ENCODE peak calls at places on chromosomes 16 and 17, in nine cellular contexts. I, F, U, D, C, W, X, S and H are unnamed samples.

GRCh38 chr17:42803074-42803883 is 4.6 kb downstream of the CNTD1 start:
- DNase-seq in U (no peak), W (no peak), S (peak; percentile 19), C (no peak), X (no peak), D (no peak), I (no peak), F (no peak), H (no peak)

GRCh38 chr17:3678095-3678820 is 9.6 kb downstream of the EMC6 start:
- DNase-seq in F (no peak), W (no peak), S (no peak), I (no peak), U (no peak), X (no peak), D (no peak), C (no peak), H (no peak)

GRCh38 chr17:17419166-17419565 is 57.6 kb upstream of the MED9 start:
- DNase-seq in F (no peak), I (no peak), D (no peak), U (no peak), S (no peak), C (no peak), X (no peak), W (no peak), H (no peak)

GRCh38 chr17:18967806-18968744 is 16.1 kb downstream of the SLC5A10 start:
- DNase-seq in S (no peak), X (no peak), D (no peak), U (no peak), I (no peak), F (no peak), W (no peak), C (peak; percentile 32), H (peak; percentile 21)

GRCh38 chr17:35127751-35128514 is 6.5 kb downstream of the FNDC8 start:
- DNase-seq in X (no peak), C (no peak), S (peak; percentile 99), U (no peak), I (no peak), D (no peak), W (peak; percentile 61), F (peak; percentile 29), H (no peak)

GRCh38 chr16:27838536-27839175 is 224.9 kb downstream of the GSG1L start:
- DNase-seq in C (no peak), D (no peak), X (no peak), F (no peak), I (no peak), W (no peak), S (no peak), U (no peak), H (no peak)

GRCh38 chr16:27768651-27769270 is 218.8 kb downstream of the KATNIP start:
- DNase-seq in U (no peak), C (no peak), F (no peak), W (no peak), S (no peak), I (no peak), D (no peak), X (no peak), H (no peak)

GRCh38 chr17:44113382-44113781 is 10.1 kb downstream of the HDAC5 start:
- DNase-seq in C (no peak), S (no peak), F (no peak), I (no peak), W (no peak), D (no peak), X (no peak), U (no peak), H (no peak)

GRCh38 chr17:38970804-38971203 is 3.6 kb upstream of the FBXO47 start:
- DNase-seq in I (no peak), S (no peak), F (no peak), D (no peak), W (no peak), X (no peak), C (no peak), U (no peak), H (no peak)

GRCh38 chr17:35540589-35541404 is 3.3 kb upstream of the SLFN12L start:
- DNase-seq in X (peak; percentile 61), C (no peak), S (peak; percentile 59), F (peak; percentile 40), D (peak; percentile 30), W (peak; percentile 63), I (peak; percentile 94), U (peak; percentile 49), H (no peak)

GRCh38 chr16:5633845-5634440 is 536.3 kb upstream of the EEF2KMT start:
- DNase-seq in I (no peak), X (no peak), S (peak; percentile 2), C (no peak), F (no peak), U (no peak), D (no peak), W (no peak), H (no peak)

GRCh38 chr17:48809182-48809581 is 7.8 kb downstream of the TTLL6 start:
- DNase-seq in X (no peak), I (no peak), W (peak; percentile 68), D (no peak), S (no peak), U (peak; percentile 79), C (no peak), F (no peak), H (no peak)

GRCh38 chr16:24273511-24273910 is 17.4 kb downstream of the CACNG3 start:
- DNase-seq in C (no peak), U (no peak), D (no peak), W (no peak), F (no peak), S (peak; percentile 36), X (no peak), I (no peak), H (no peak)

GRCh38 chr17:59800530-59800942 is 92.2 kb downstream of the TUBD1 start:
- DNase-seq in S (peak; percentile 37), X (no peak), C (no peak), I (no peak), D (no peak), F (no peak), U (no peak), W (no peak), H (no peak)

GRCh38 chr16:15639061-15639568 is 3.8 kb downstream of the MARF1 start:
- DNase-seq in D (no peak), C (no peak), U (no peak), S (no peak), F (no peak), I (no peak), W (no peak), X (no peak), H (no peak)

GRCh38 chr17:27475070-27475673 is 18.9 kb downstream of the KSR1 start:
- DNase-seq in D (no peak), I (no peak), S (no peak), W (no peak), C (no peak), X (no peak), F (no peak), U (no peak), H (no peak)

GRCh38 chr17:74935048-74935447 is 650 bp upstream of the OTOP3 start:
- DNase-seq in W (no peak), D (no peak), S (no peak), X (no peak), U (no peak), I (no peak), C (no peak), F (no peak), H (no peak)

GRCh38 chr17:42797067-42798007 is 1.2 kb downstream of the COA3 start:
- DNase-seq in X (no peak), S (no peak), U (peak; percentile 71), F (no peak), W (no peak), C (no peak), I (no peak), D (no peak), H (no peak)

GRCh38 chr16:46844771-46845170 is 13.8 kb upstream of the C16orf87 start:
- DNase-seq in C (no peak), U (no peak), W (no peak), I (peak; percentile 39), D (no peak), X (no peak), F (no peak), S (peak; percentile 54), H (no peak)

GRCh38 chr16:81601008-81601428 is 156.4 kb downstream of the CMIP start:
- DNase-seq in F (no peak), U (no peak), W (no peak), S (peak; percentile 69), D (no peak), I (no peak), X (no peak), C (peak; percentile 79), H (no peak)

GRCh38 chr16:13961099-13961811 is 41.3 kb downstream of the ERCC4 start:
- DNase-seq in U (no peak), W (no peak), F (no peak), D (no peak), C (no peak), S (peak; percentile 84), I (no peak), X (no peak), H (no peak)

GRCh38 chr17:63634163-63634562 is 11.9 kb downstream of the MAP3K3 start:
- DNase-seq in D (no peak), U (no peak), I (no peak), X (no peak), F (peak; percentile 16), W (no peak), S (no peak), C (no peak), H (no peak)
- H3K27ac ChIP-seq in D (no peak overlapping the region), U (peak overlapping the region; percentile 23), I (peak overlapping the region; percentile 17), X (no peak overlapping the region), F (peak overlapping the region; percentile 12), W (peak overlapping the region; percentile 70), S (no peak overlapping the region), C (peak overlapping the region; percentile 38), H (no peak overlapping the region)

DNA sequence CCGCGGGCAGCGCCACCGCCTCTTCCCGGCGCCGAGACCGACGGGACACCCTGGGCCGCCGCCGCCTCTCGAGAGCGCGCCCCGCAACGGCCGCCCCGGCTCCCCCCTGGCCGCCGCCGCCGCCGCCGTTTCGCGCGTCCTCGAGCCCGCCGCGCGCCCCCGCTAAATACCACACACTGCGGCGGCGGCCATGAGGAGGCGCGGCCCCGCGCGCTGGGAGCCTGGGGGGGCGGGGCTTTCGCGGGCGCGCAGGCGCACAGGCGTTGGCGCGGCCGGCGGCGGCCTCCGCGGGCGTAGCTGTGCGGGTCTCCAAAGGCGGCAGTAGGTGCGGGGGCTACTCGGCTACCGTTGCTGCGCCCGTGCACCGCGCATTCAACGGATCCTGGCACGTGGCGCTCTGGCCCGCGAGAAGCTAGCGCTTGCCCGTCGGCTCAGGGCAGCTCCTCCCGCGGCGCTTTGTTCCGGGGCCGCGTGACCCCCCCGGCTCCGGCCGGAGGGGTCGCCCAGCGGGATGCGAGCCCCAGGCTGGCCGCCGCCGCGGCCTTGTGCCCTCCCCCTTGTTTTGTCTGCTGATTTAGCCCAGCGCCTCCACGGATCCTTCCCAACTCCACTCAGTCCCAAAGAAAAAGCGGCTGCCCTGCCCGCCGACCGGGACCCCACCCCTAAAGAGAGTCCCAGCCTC is at the start of gene SIAH1:
- DNase-seq in F (peak; percentile 89), D (peak; percentile 79), I (no peak), X (peak; percentile 87), U (peak; percentile 88), C (peak; percentile 75), S (peak; percentile 75), W (peak; percentile 81), H (peak; percentile 88)
- TF ChIP-seq CTCF in F (no peak), D (peak; percentile 15), I (no peak), X (no peak), U (no peak), C (no peak), S (no peak), W (no peak), H (no peak)

GRCh38 chr17:1232331-1232730 is 37.9 kb upstream of the BHLHA9 start:
- DNase-seq in U (no peak), D (no peak), C (no peak), X (no peak), F (no peak), I (no peak), W (no peak), S (no peak), H (no peak)
- H3K27me3 ChIP-seq in U (peaks cover 28% of the 10 kb centered on the region), D (peaks cover 13% of the 10 kb centered on the region), C (peaks cover 46% of the 10 kb centered on the region), X (no peaks in the 10 kb centered on the region), F (peaks cover 30% of the 10 kb centered on the region), I (peaks cover 60% of the 10 kb centered on the region), W (no peaks in the 10 kb centered on the region), S (peaks cover 31% of the 10 kb centered on the region), H (no peaks in the 10 kb centered on the region)

GRCh38 chr16:56191807-56192643 is 736 bp downstream of the GNAO1 start:
- DNase-seq in S (no peak), U (no peak), C (no peak), D (no peak), F (no peak), I (no peak), X (peak; percentile 56), W (no peak), H (no peak)
- H3K27ac ChIP-seq in S (no peak overlapping the region), U (peak overlapping the region; percentile 85), C (no peak overlapping the region), D (peak overlapping the region; percentile 84), F (peak overlapping the region; percentile 81), I (peak overlapping the region; percentile 78), X (peak overlapping the region; percentile 62), W (no peak overlapping the region), H (no peak overlapping the region)